ENCODE peak calls at places on chromosomes 16 and 17, in four cellular contexts. One of them, this sample, is unnamed.

GRCh38 chr16:84600343-84601229 is 17.3 kb downstream of the COTL1 start:
- DNase-seq in H9: no peak
- DNase-seq in IMR-90: peak; percentile 43
- DNase-seq in neuronal stem cell: no peak
- DNase-seq in this sample: peak; percentile 57

GRCh38 chr17:29347831-29348281 is 42.3 kb upstream of the TAOK1 start:
- DNase-seq in H9: no peak
- DNase-seq in IMR-90: no peak
- DNase-seq in neuronal stem cell: no peak
- DNase-seq in this sample: peak; percentile 83

GRCh38 chr17:79519601-79520000 is 91.2 kb downstream of the RBFOX3 start:
- DNase-seq in H9: no peak
- DNase-seq in IMR-90: no peak
- DNase-seq in neuronal stem cell: no peak
- DNase-seq in this sample: no peak

GRCh38 chr17:62093188-62094155 is 28.4 kb upstream of the MED13 start:
- DNase-seq in H9: no peak
- DNase-seq in IMR-90: peak; percentile 95
- DNase-seq in neuronal stem cell: no peak
- DNase-seq in this sample: peak; percentile 71

GRCh38 chr17:4717791-4718190 is 7.4 kb downstream of the ARRB2 start:
- DNase-seq in H9: no peak
- DNase-seq in IMR-90: no peak
- DNase-seq in neuronal stem cell: no peak
- DNase-seq in this sample: no peak

GRCh38 chr16:73068546-73069401 is 20.8 kb upstream of the ZFHX3 start:
- DNase-seq in H9: no peak
- DNase-seq in IMR-90: peak; percentile 99
- DNase-seq in neuronal stem cell: no peak
- DNase-seq in this sample: peak; percentile 97

GRCh38 chr16:70151941-70152509 is 21.6 kb upstream of the CLEC18C start:
- DNase-seq in H9: no peak
- DNase-seq in IMR-90: no peak
- DNase-seq in neuronal stem cell: no peak
- DNase-seq in this sample: no peak

GRCh38 chr16:85364323-85365040 is 248.6 kb upstream of the GSE1 start:
- DNase-seq in H9: no peak
- DNase-seq in IMR-90: no peak
- DNase-seq in neuronal stem cell: no peak
- DNase-seq in this sample: peak; percentile 97

GRCh38 chr17:50304781-50305404 is 30.6 kb downstream of the TMEM92 start:
- DNase-seq in H9: no peak
- DNase-seq in IMR-90: peak; percentile 79
- DNase-seq in neuronal stem cell: peak; percentile 12
- DNase-seq in this sample: peak; percentile 50

GRCh38 chr17:51397361-51398127 is 137.2 kb downstream of the UTP18 start:
- DNase-seq in H9: no peak
- DNase-seq in IMR-90: peak; percentile 45
- DNase-seq in neuronal stem cell: no peak
- DNase-seq in this sample: no peak

GRCh38 chr17:8856869-8857575 is 10.5 kb downstream of the PIK3R6 start:
- DNase-seq in H9: peak; percentile 22
- DNase-seq in IMR-90: no peak
- DNase-seq in neuronal stem cell: no peak
- DNase-seq in this sample: no peak

GRCh38 chr16:841455-842060 is 41.0 kb upstream of the GNG13 start:
- DNase-seq in H9: no peak
- DNase-seq in IMR-90: no peak
- DNase-seq in neuronal stem cell: no peak
- DNase-seq in this sample: no peak

GRCh38 chr16:12024429-12024828 is 47.9 kb downstream of the SNX29 start:
- DNase-seq in H9: no peak
- DNase-seq in IMR-90: no peak
- DNase-seq in neuronal stem cell: no peak
- DNase-seq in this sample: no peak

GRCh38 chr17:7886227-7887037 is 2.2 kb upstream of the CHD3 start:
- DNase-seq in H9: peak; percentile 69
- DNase-seq in IMR-90: peak; percentile 7
- DNase-seq in neuronal stem cell: peak; percentile 29
- DNase-seq in this sample: peak; percentile 61

GRCh38 chr16:27460663-27461482 is 58.9 kb downstream of the IL21R start:
- DNase-seq in H9: no peak
- DNase-seq in IMR-90: no peak
- DNase-seq in neuronal stem cell: no peak
- DNase-seq in this sample: no peak

GRCh38 chr17:33024688-33025486 is 33.2 kb downstream of the SPACA3 start:
- DNase-seq in H9: peak; percentile 31
- DNase-seq in IMR-90: no peak
- DNase-seq in neuronal stem cell: no peak
- DNase-seq in this sample: no peak

GRCh38 chr17:17667947-17668346 is 13.3 kb upstream of the RAI1 start:
- DNase-seq in H9: no peak
- DNase-seq in IMR-90: no peak
- DNase-seq in neuronal stem cell: no peak
- DNase-seq in this sample: no peak

GRCh38 chr17:40832840-40833239 is 10.4 kb upstream of the KRT10 start:
- DNase-seq in H9: no peak
- DNase-seq in IMR-90: no peak
- DNase-seq in neuronal stem cell: no peak
- DNase-seq in this sample: no peak

GRCh38 chr16:12320298-12320706 is 343.8 kb downstream of the SNX29 start:
- DNase-seq in H9: no peak
- DNase-seq in IMR-90: peak; percentile 93
- DNase-seq in neuronal stem cell: no peak
- DNase-seq in this sample: peak; percentile 64

GRCh38 chr16:50372611-50373344 is 4.0 kb upstream of the BRD7 start:
- DNase-seq in H9: no peak
- DNase-seq in IMR-90: peak; percentile 61
- DNase-seq in neuronal stem cell: no peak
- DNase-seq in this sample: peak; percentile 14

GRCh38 chr17:59853168-59853918 is 39.4 kb downstream of the TUBD1 start:
- DNase-seq in H9: peak; percentile 90
- DNase-seq in IMR-90: peak; percentile 100
- DNase-seq in neuronal stem cell: no peak
- DNase-seq in this sample: peak; percentile 97

GRCh38 chr16:80298676-80299075 is 242.1 kb upstream of the DYNLRB2 start:
- DNase-seq in H9: no peak
- DNase-seq in IMR-90: no peak
- DNase-seq in neuronal stem cell: no peak
- DNase-seq in this sample: no peak

GRCh38 chr17:75571885-75572215 is 15.8 kb upstream of the MYO15B start:
- DNase-seq in H9: no peak
- DNase-seq in IMR-90: no peak
- DNase-seq in neuronal stem cell: no peak
- DNase-seq in this sample: no peak

GRCh38 chr16:66588981-66589713 is 9.9 kb downstream of the CMTM2 start:
- DNase-seq in H9: peak; percentile 73
- DNase-seq in IMR-90: peak; percentile 18
- DNase-seq in neuronal stem cell: no peak
- DNase-seq in this sample: peak; percentile 20

GRCh38 chr17:15185625-15185991 is 79.5 kb downstream of the PMP22 start:
- DNase-seq in H9: no peak
- DNase-seq in IMR-90: peak; percentile 36
- DNase-seq in neuronal stem cell: no peak
- DNase-seq in this sample: peak; percentile 84

GRCh38 chr16:26648851-26649250 is 417.9 kb upstream of the C16orf82 start:
- DNase-seq in H9: no peak
- DNase-seq in IMR-90: no peak
- DNase-seq in neuronal stem cell: no peak
- DNase-seq in this sample: no peak

GRCh38 chr16:86635926-86636325 is 57.6 kb downstream of the FOXL1 start:
- DNase-seq in H9: no peak
- DNase-seq in IMR-90: no peak
- DNase-seq in neuronal stem cell: no peak
- DNase-seq in this sample: no peak
- H3K14ac ChIP-seq in H9: no peak overlapping the region
- H3K14ac ChIP-seq in IMR-90: no peak overlapping the region
- H3K14ac ChIP-seq in neuronal stem cell: no peak overlapping the region
- H3K14ac ChIP-seq in this sample: no peak overlapping the region

GRCh38 chr16:31108035-31108793 is at the start of gene BCKDK:
- DNase-seq in H9: peak; percentile 80
- DNase-seq in IMR-90: peak; percentile 60
- DNase-seq in neuronal stem cell: peak; percentile 51
- DNase-seq in this sample: peak; percentile 57
- H3K14ac ChIP-seq in H9: peak within 1 kb of the TSS; percentile 44
- H3K14ac ChIP-seq in IMR-90: peak within 1 kb of the TSS; percentile 78
- H3K14ac ChIP-seq in neuronal stem cell: peak within 1 kb of the TSS; percentile 94
- H3K14ac ChIP-seq in this sample: peak within 1 kb of the TSS; percentile 5

GRCh38 chr17:58417300-58418092 is at the start of gene RNF43:
- DNase-seq in H9: peak; percentile 100
- DNase-seq in IMR-90: peak; percentile 71
- DNase-seq in neuronal stem cell: peak; percentile 81
- DNase-seq in this sample: peak; percentile 83
- H3K14ac ChIP-seq in H9: no peak within 1 kb of the TSS
- H3K14ac ChIP-seq in IMR-90: no peak within 1 kb of the TSS
- H3K14ac ChIP-seq in neuronal stem cell: no peak within 1 kb of the TSS
- H3K14ac ChIP-seq in this sample: no peak within 1 kb of the TSS

DNA sequence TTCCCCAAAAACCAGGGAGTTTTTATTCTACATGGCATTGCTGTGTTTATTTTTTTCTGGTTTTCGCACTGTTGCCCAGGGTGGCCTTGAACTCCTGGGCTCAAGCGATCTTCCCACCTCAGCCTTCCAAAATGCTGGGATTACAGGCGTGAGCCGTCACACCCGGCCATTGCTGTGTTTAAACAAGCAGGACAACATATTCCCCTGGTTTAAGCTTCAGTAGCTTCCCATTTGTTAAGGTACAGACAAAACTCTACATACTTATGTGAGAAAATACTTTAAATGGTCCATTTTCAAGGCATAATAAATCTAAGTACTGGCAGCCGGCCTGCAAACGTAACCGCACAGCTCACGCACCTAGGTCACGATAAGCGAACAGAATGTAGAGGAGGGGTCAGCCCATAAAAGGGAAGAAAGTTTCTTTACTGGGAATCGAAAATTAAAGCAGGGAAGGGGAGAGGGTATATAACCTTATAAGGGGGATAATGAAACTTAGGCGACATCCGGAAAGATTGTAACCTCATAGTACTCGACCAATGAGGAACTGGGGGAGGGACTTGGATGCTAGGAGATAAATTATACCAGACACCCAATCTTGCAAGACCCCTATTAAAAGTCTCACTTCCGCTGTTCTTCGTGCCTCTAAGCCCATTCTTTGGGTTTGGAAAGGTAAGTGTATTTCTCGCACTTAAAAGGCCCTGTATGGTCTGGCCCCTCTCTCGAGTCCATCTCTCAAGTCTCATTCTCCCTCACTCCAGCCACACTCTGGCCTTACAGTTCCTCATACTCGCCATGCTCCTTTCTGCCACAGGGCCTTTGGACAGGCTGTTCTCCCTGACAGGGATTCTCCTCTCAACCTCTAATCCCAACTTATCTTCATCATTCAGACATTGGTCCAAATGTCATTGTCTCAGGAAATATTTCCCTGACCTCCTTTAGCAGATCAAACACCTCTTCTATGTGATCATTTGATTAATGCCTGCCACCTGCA is 59.2 kb downstream of the TEX14 start:
- DNase-seq in H9: no peak
- DNase-seq in IMR-90: no peak
- DNase-seq in neuronal stem cell: no peak
- DNase-seq in this sample: no peak
- H3K14ac ChIP-seq in H9: peak overlapping the region; percentile 63
- H3K14ac ChIP-seq in IMR-90: peak overlapping the region; percentile 39
- H3K14ac ChIP-seq in neuronal stem cell: no peak overlapping the region
- H3K14ac ChIP-seq in this sample: no peak overlapping the region

GRCh38 chr16:25151996-25152395 is 40.5 kb downstream of the LCMT1 start:
- DNase-seq in H9: no peak
- DNase-seq in IMR-90: peak; percentile 58
- DNase-seq in neuronal stem cell: no peak
- DNase-seq in this sample: peak; percentile 22

GRCh38 chr16:25143898-25144297 is 32.4 kb downstream of the LCMT1 start:
- DNase-seq in H9: peak; percentile 41
- DNase-seq in IMR-90: no peak
- DNase-seq in neuronal stem cell: no peak
- DNase-seq in this sample: no peak

GRCh38 chr16:25148568-25149215 is 37.1 kb downstream of the LCMT1 start:
- DNase-seq in H9: peak; percentile 40
- DNase-seq in IMR-90: no peak
- DNase-seq in neuronal stem cell: no peak
- DNase-seq in this sample: no peak
- H3K14ac ChIP-seq in H9: no peak overlapping the region
- H3K14ac ChIP-seq in IMR-90: no peak overlapping the region
- H3K14ac ChIP-seq in neuronal stem cell: no peak overlapping the region
- H3K14ac ChIP-seq in this sample: no peak overlapping the region